ENCODE peak calls at places on chromosomes 5 and 9, in seven cellular contexts. N is activated CD8-positive, alpha-beta memory T cell treated with anti-CD3 and anti-CD28 coated beads, Interleukin-2, amount 50 U/mL, for 48 hours; R is stimulated activated CD4-positive, alpha-beta T cell treated with anti-CD3 and anti-CD28 coated beads, Interleukin-15, amount 100 ng/mL, for 24 hours; T is C1 segment of cervical spinal cord; Q is activated T-cell treated with anti-CD3 and anti-CD28 coated beads for 4 hours; P is iPS DF 19.7; E is HFFc6. O is an unnamed sample.

GRCh38 chr5:96022971-96023370 is 61.3 kb upstream of the ELL2 start:
- DNase-seq in N (no peak), R (no peak), T (no peak), Q (no peak), P (no peak), E (no peak), O (no peak)

GRCh38 chr9:84293001-84293798 is 47.4 kb downstream of the SLC28A3 start:
- DNase-seq in N (no peak), R (peak), T (no peak), Q (no peak), P (no peak), E (no peak), O (no peak)

GRCh38 chr9:89940625-89941024 is 335.8 kb downstream of the GADD45G start:
- DNase-seq in N (no peak), R (no peak), T (no peak), Q (no peak), P (no peak), E (no peak), O (no peak)

GRCh38 chr5:53480474-53481353 is at the start of gene FST:
- DNase-seq in N (peak), R (peak), T (no peak), Q (no peak), P (no peak), E (no peak), O (no peak)

GRCh38 chr9:131824175-131824594 is 84.3 kb upstream of the RAPGEF1 start:
- DNase-seq in N (no peak), R (no peak), T (no peak), Q (no peak), P (no peak), E (no peak), O (no peak)

GRCh38 chr9:22210262-22210661 is 201.2 kb upstream of the CDKN2B start:
- DNase-seq in N (no peak), R (peak), T (no peak), Q (no peak), P (no peak), E (peak), O (no peak)

GRCh38 chr9:114007991-114008666 is 70.0 kb downstream of the AMBP start:
- DNase-seq in N (peak), R (no peak), T (no peak), Q (no peak), P (no peak), E (no peak), O (no peak)

GRCh38 chr5:157354825-157355224 is 88.9 kb downstream of the CYFIP2 start:
- DNase-seq in N (no peak), R (no peak), T (no peak), Q (no peak), P (no peak), E (no peak), O (no peak)

GRCh38 chr5:178107889-178108288 is 5.4 kb upstream of the N4BP3 start:
- DNase-seq in N (no peak), R (no peak), T (no peak), Q (no peak), P (no peak), E (no peak), O (no peak)

GRCh38 chr5:142717582-142718215 is 31.8 kb upstream of the FGF1 start:
- DNase-seq in N (no peak), R (no peak), T (peak), Q (no peak), P (peak), E (peak), O (no peak)

GRCh38 chr9:14170973-14171596 is 142.9 kb downstream of the NFIB start:
- DNase-seq in N (no peak), R (no peak), T (no peak), Q (no peak), P (no peak), E (no peak), O (no peak)

GRCh38 chr5:145840458-145841132 is 5.5 kb upstream of the PRELID2 start:
- DNase-seq in N (no peak), R (no peak), T (no peak), Q (no peak), P (no peak), E (no peak), O (no peak)

GRCh38 chr5:79181419-79182022 is 54.4 kb upstream of the JMY start:
- DNase-seq in N (no peak), R (no peak), T (no peak), Q (no peak), P (no peak), E (no peak), O (no peak)

GRCh38 chr5:124873189-124873588 is 126.8 kb upstream of the ZNF608 start:
- DNase-seq in N (no peak), R (no peak), T (no peak), Q (no peak), P (no peak), E (no peak), O (no peak)

GRCh38 chr5:10734050-10734709 is 26.9 kb downstream of the DAP start:
- DNase-seq in N (no peak), R (no peak), T (no peak), Q (no peak), P (no peak), E (no peak), O (no peak)

GRCh38 chr5:68329554-68329953 is 114.0 kb downstream of the PIK3R1 start:
- DNase-seq in N (no peak), R (no peak), T (no peak), Q (no peak), P (no peak), E (no peak), O (no peak)

GRCh38 chr9:126611592-126612328 is 2.0 kb upstream of the LMX1B start:
- DNase-seq in N (peak), R (peak), T (peak), Q (peak), P (no peak), E (peak), O (peak)

GRCh38 chr9:113151696-113152630 is 1.2 kb downstream of the SLC31A2 start:
- DNase-seq in N (peak), R (no peak), T (no peak), Q (no peak), P (no peak), E (no peak), O (no peak)

GRCh38 chr5:132773601-132774355 is 3.3 kb downstream of the SEPTIN8 start:
- DNase-seq in N (no peak), R (no peak), T (no peak), Q (no peak), P (no peak), E (no peak), O (no peak)

GRCh38 chr9:1845421-1845820 is 169.7 kb upstream of the SMARCA2 start:
- DNase-seq in N (no peak), R (no peak), T (no peak), Q (no peak), P (no peak), E (no peak), O (no peak)

GRCh38 chr9:23728736-23729135 is 97.3 kb downstream of the ELAVL2 start:
- DNase-seq in N (no peak), R (no peak), T (no peak), Q (no peak), P (no peak), E (no peak), O (no peak)

GRCh38 chr5:144125163-144125726 is 45.2 kb downstream of the YIPF5 start:
- DNase-seq in N (no peak), R (no peak), T (no peak), Q (no peak), P (no peak), E (peak), O (no peak)

GRCh38 chr9:27150758-27151431 is 41.9 kb downstream of the TEK start:
- DNase-seq in N (no peak), R (no peak), T (no peak), Q (no peak), P (no peak), E (peak), O (no peak)

GRCh38 chr5:56567278-56567677 is 248.1 kb upstream of the MAP3K1 start:
- DNase-seq in N (no peak), R (no peak), T (no peak), Q (no peak), P (no peak), E (no peak), O (no peak)

GRCh38 chr5:53071738-53072137 is 37.8 kb downstream of the MOCS2 start:
- DNase-seq in N (no peak), R (no peak), T (no peak), Q (no peak), P (no peak), E (peak), O (no peak)

GRCh38 chr5:170552486-170553122 is 48.8 kb downstream of the KCNIP1 start:
- DNase-seq in N (no peak), R (no peak), T (peak), Q (no peak), P (peak), E (peak), O (no peak)

GRCh38 chr5:140111859-140112551 is 1.9 kb upstream of the PURA start:
- DNase-seq in N (no peak), R (no peak), T (no peak), Q (no peak), P (no peak), E (no peak), O (no peak)

GRCh38 chr5:139422307-139422893 is 16.9 kb downstream of the DNAJC18 start:
- DNase-seq in N (no peak), R (peak), T (no peak), Q (peak), P (peak), E (peak), O (peak)

GRCh38 chr5:112594060-112594850 is 143.4 kb upstream of the APC start:
- DNase-seq in N (no peak), R (no peak), T (peak), Q (no peak), P (no peak), E (no peak), O (no peak)

GRCh38 chr9:134932656-134933055 is 14.9 kb upstream of the FCN1 start:
- DNase-seq in N (no peak), R (no peak), T (no peak), Q (no peak), P (no peak), E (no peak), O (no peak)

GRCh38 chr9:21710792-21711191 is 91.6 kb upstream of the MTAP start:
- DNase-seq in N (no peak), R (peak), T (no peak), Q (no peak), P (no peak), E (no peak), O (no peak)